ENCODE peak calls at places on chromosomes 13 and 19, in four cellular contexts. One of them, this sample, is unnamed.

GRCh38 chr13:59547950-59548349 is 615.8 kb downstream of the DIAPH3 start:
- DNase-seq in SK-N-SH: no peak
- DNase-seq in HepG2: no peak
- DNase-seq in GM12878: no peak
- DNase-seq in this sample: no peak

GRCh38 chr13:19967619-19968018 is 9.1 kb downstream of the ZMYM2 start:
- DNase-seq in SK-N-SH: no peak
- DNase-seq in HepG2: no peak
- DNase-seq in GM12878: no peak
- DNase-seq in this sample: no peak

GRCh38 chr19:7677664-7678311 is 898 bp downstream of the MCEMP1 start:
- DNase-seq in SK-N-SH: no peak
- DNase-seq in HepG2: peak; percentile 18
- DNase-seq in GM12878: no peak
- DNase-seq in this sample: no peak

GRCh38 chr13:27969073-27969865 is at the start of gene CDX2:
- DNase-seq in SK-N-SH: peak; percentile 22
- DNase-seq in HepG2: no peak
- DNase-seq in GM12878: no peak
- DNase-seq in this sample: no peak

GRCh38 chr13:111227405-111227804 is 93.0 kb upstream of the TEX29 start:
- DNase-seq in SK-N-SH: no peak
- DNase-seq in HepG2: no peak
- DNase-seq in GM12878: no peak
- DNase-seq in this sample: no peak

GRCh38 chr19:19426216-19426615 is 20.7 kb downstream of the GATAD2A start:
- DNase-seq in SK-N-SH: no peak
- DNase-seq in HepG2: no peak
- DNase-seq in GM12878: no peak
- DNase-seq in this sample: no peak

GRCh38 chr19:12875086-12875485 is 6.2 kb downstream of the DNASE2 start:
- DNase-seq in SK-N-SH: no peak
- DNase-seq in HepG2: no peak
- DNase-seq in GM12878: no peak
- DNase-seq in this sample: no peak

GRCh38 chr13:74115138-74115537 is 19.1 kb downstream of the KLF12 start:
- DNase-seq in SK-N-SH: no peak
- DNase-seq in HepG2: no peak
- DNase-seq in GM12878: no peak
- DNase-seq in this sample: no peak

GRCh38 chr19:55986487-55986886 is at the start of gene NLRP5:
- DNase-seq in SK-N-SH: no peak
- DNase-seq in HepG2: no peak
- DNase-seq in GM12878: no peak
- DNase-seq in this sample: no peak

DNA sequence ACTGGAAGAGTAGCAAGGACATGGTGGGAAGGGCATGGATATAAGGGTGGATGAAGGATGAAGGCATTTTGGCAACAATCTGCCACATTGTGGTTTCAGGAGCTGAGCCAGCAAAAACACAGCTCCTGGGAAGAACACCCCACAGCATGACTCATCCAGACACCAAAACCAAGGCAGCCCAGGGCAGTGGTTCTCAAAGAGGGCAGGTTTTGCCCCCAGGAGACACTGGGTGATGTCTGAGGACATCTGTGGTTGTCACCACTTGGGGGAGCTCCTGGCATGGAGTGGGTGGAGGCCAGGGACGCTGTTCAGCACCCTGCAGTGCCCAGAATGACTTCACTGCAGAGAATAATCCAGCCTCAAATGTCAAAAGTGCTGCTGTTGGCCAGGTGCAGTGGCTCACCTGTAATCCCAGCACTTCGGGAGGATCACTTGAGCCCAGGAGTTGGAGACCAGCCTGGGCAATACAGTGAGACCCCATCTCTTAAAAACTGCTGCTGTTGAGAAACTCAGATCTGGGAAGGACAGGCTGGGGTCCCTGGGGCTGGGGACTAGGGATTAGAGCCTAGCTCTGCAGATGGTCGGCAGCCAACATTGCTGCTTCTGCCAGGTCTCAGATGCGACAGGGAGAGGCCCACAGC is 16.1 kb downstream of the ZFR2 start:
- DNase-seq in SK-N-SH: no peak
- DNase-seq in HepG2: peak; percentile 31
- DNase-seq in GM12878: no peak
- DNase-seq in this sample: peak; percentile 63
- TF ChIP-seq NFIC in SK-N-SH: peak; percentile 93
- TF ChIP-seq NFIC in HepG2: no peak
- TF ChIP-seq NFIC in GM12878: no peak
- TF ChIP-seq NFIC in this sample: peak; percentile 10

GRCh38 chr19:1169921-1170885 is 3.9 kb downstream of the SBNO2 start:
- DNase-seq in SK-N-SH: peak; percentile 87
- DNase-seq in HepG2: no peak
- DNase-seq in GM12878: no peak
- DNase-seq in this sample: no peak
- TF ChIP-seq NFIC in SK-N-SH: no peak
- TF ChIP-seq NFIC in HepG2: no peak
- TF ChIP-seq NFIC in GM12878: no peak
- TF ChIP-seq NFIC in this sample: no peak

DNA sequence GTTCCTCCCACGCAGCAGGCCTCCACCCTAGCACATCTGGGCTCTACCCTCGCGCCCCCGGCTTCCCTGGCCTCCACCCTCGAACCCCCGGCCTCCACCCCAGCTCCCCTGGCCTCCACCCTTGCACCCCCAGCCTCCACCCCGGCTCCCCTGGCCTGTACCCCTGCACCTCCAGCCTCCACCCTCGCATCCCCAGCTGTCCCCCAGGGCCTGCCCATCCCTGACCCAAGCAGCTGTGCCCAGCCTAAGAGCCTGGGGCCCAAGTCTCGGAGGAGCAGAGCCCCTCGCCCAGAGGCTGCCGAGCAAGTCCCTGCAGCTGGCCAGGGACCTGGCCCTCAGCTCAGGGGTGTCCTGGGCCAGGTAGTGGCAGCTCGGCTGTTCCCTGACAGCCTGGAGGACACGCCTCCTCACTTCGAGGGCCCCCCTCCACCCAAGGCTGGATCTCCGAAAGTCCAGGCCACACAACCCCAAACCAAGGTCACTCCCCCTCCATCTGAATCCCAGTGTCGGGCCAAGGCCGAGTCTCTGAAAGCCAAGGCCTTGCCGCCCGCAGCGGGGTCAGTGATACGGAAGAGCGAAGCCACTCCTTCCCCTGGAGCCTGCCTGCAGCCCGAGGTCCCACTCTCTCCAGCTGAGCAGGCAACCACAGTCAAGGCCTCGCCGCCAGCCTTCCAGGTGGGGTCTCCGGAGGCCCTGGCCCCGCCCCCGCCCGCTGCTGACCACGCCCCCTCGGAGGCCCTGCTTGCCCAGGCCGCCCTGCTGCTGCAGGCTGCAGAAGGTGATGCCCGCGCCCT is 7.9 kb upstream of the ARHGAP33 start:
- DNase-seq in SK-N-SH: peak; percentile 59
- DNase-seq in HepG2: peak; percentile 43
- DNase-seq in GM12878: no peak
- DNase-seq in this sample: no peak
- TF ChIP-seq NFIC in SK-N-SH: no peak
- TF ChIP-seq NFIC in HepG2: no peak
- TF ChIP-seq NFIC in GM12878: no peak
- TF ChIP-seq NFIC in this sample: no peak

GRCh38 chr13:47046706-47047105 is 149.9 kb upstream of the HTR2A start:
- DNase-seq in SK-N-SH: no peak
- DNase-seq in HepG2: no peak
- DNase-seq in GM12878: no peak
- DNase-seq in this sample: no peak

GRCh38 chr13:47039106-47039505 is 142.3 kb upstream of the HTR2A start:
- DNase-seq in SK-N-SH: no peak
- DNase-seq in HepG2: no peak
- DNase-seq in GM12878: no peak
- DNase-seq in this sample: no peak

GRCh38 chr13:47049276-47049989 is 152.6 kb upstream of the HTR2A start:
- DNase-seq in SK-N-SH: no peak
- DNase-seq in HepG2: no peak
- DNase-seq in GM12878: no peak
- DNase-seq in this sample: no peak

DNA sequence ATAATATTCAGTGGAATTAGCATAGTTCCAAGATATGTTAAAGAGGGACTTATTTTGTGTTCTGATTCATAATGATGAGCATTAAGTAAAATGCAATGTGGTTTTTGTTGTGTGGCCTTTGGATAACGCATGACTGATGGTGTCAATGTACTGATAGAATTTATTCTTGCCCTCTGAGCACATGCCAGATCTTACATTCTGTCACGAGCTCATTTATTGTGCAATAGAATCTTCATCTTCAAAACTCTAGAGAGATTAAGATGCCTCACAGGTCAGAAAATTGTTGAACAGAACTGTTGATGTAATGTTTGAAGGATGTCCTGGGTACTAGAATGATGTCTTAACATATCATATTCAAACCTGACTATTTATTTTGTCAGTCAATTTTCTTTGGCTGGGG is 148.0 kb upstream of the HTR2A start:
- DNase-seq in SK-N-SH: no peak
- DNase-seq in HepG2: no peak
- DNase-seq in GM12878: no peak
- DNase-seq in this sample: no peak
- TF ChIP-seq NFIC in SK-N-SH: no peak
- TF ChIP-seq NFIC in HepG2: no peak
- TF ChIP-seq NFIC in GM12878: no peak
- TF ChIP-seq NFIC in this sample: no peak

DNA sequence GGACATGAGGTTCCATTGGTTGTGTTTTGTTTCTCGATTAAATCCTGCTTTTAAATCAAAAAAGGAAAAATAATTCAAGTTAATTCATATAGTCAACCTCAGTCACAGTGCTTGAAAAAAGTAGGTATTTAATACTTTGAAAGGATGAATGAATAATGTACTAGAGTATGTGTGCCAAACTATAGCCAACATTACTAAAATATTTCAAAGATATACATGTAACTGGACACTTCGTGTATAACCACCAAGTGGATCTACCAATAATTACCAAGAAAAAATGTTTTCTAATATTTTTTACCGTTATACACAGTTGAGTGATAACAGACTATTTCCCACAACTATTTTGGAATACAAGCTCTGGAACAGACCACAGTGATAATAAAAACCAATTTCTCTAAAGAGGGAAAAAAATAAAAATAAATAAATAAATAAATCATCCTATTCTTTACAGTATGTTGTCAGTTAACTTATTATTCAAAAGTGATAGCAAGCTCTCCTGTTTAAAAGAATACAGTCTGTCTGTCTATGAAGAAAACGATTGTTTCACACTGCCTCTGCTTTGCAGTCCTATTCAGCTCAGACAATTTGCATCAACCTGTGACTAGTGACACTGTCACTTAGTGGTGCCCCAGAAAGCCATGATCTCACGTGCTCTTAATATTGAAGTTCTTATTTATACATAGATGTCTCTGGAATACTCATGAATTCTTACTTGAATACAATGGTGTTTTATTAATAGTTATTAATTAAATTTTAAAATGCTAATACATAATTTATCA is 58.2 kb downstream of the UBL3 start:
- DNase-seq in SK-N-SH: no peak
- DNase-seq in HepG2: no peak
- DNase-seq in GM12878: no peak
- DNase-seq in this sample: no peak
- TF ChIP-seq NFIC in SK-N-SH: no peak
- TF ChIP-seq NFIC in HepG2: no peak
- TF ChIP-seq NFIC in GM12878: no peak
- TF ChIP-seq NFIC in this sample: no peak

DNA sequence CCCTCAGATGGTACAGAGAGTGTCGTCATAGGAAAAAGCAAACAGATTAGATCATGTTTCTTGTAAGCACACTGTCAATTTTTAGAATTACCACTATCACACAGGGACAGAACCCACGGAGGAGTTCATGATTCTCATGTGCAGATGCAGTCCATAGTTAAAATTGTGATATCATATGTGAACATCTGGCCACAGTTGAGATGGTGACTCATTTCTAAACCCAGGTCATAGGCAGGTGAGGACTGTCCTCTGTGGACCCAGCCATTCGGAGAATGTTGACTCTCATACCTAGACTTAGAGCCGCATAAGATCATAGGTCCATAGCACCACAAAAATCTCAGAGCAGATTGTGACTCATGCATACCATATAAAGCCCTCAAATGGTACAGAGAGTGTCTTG is 17.8 kb upstream of the ZNF730 start:
- DNase-seq in SK-N-SH: no peak
- DNase-seq in HepG2: no peak
- DNase-seq in GM12878: no peak
- DNase-seq in this sample: peak; percentile 27
- TF ChIP-seq NFIC in SK-N-SH: no peak
- TF ChIP-seq NFIC in HepG2: no peak
- TF ChIP-seq NFIC in GM12878: no peak
- TF ChIP-seq NFIC in this sample: no peak